ENCODE peak calls at places on chromosomes 16 and 17, in four cellular contexts. P is transverse colon, T is fibroblast of mammary gland, D is tibial nerve. Z is an unnamed sample.

GRCh38 chr17:30600830-30601494 is 123.8 kb downstream of the GOSR1 start:
- DNase-seq in P (peak; percentile 36), T (peak; percentile 18), D (no peak), Z (no peak)

GRCh38 chr16:23496826-23497542 is 13.3 kb downstream of the GGA2 start:
- DNase-seq in P (no peak), T (peak; percentile 77), D (no peak), Z (no peak)

GRCh38 chr17:36486204-36487194 is at the start of gene ZNHIT3:
- DNase-seq in P (peak; percentile 94), T (peak; percentile 94), D (peak; percentile 86), Z (peak; percentile 95)

GRCh38 chr17:64041912-64042311 is 21.5 kb upstream of the ICAM2 start:
- DNase-seq in P (no peak), T (no peak), D (no peak), Z (no peak)

GRCh38 chr17:29059281-29059680 is 16.3 kb downstream of the PIPOX start:
- DNase-seq in P (no peak), T (peak; percentile 48), D (no peak), Z (no peak)

GRCh38 chr17:36674278-36674650 is 72.9 kb downstream of the MRM1 start:
- DNase-seq in P (peak; percentile 20), T (no peak), D (no peak), Z (no peak)

GRCh38 chr17:36602924-36603384 is 1.6 kb downstream of the MRM1 start:
- DNase-seq in P (peak; percentile 68), T (peak; percentile 71), D (peak; percentile 28), Z (no peak)

GRCh38 chr16:86772671-86773338 is 194.5 kb downstream of the FOXL1 start:
- DNase-seq in P (no peak), T (peak; percentile 70), D (no peak), Z (no peak)

GRCh38 chr17:57363998-57364645 is 107.8 kb downstream of the MSI2 start:
- DNase-seq in P (no peak), T (no peak), D (no peak), Z (no peak)

GRCh38 chr16:28538733-28539596 is at the start of gene NUPR1:
- DNase-seq in P (peak; percentile 94), T (peak; percentile 99), D (peak; percentile 97), Z (peak; percentile 93)

GRCh38 chr17:80679816-80680215 is 135.2 kb downstream of the RPTOR start:
- DNase-seq in P (no peak), T (no peak), D (no peak), Z (no peak)

GRCh38 chr16:57764341-57765159 is 29.0 kb downstream of the KATNB1 start:
- DNase-seq in P (no peak), T (peak; percentile 90), D (no peak), Z (no peak)

GRCh38 chr16:78331749-78332148 is 232.3 kb downstream of the WWOX start:
- DNase-seq in P (no peak), T (no peak), D (no peak), Z (peak; percentile 42)

GRCh38 chr17:9859781-9860180 is 34.1 kb downstream of the GLP2R start:
- DNase-seq in P (no peak), T (no peak), D (no peak), Z (no peak)

GRCh38 chr17:9862949-9863348 is 37.2 kb downstream of the GLP2R start:
- DNase-seq in P (no peak), T (no peak), D (no peak), Z (no peak)

GRCh38 chr17:9865585-9865984 is 39.5 kb downstream of the RCVRN start:
- DNase-seq in P (no peak), T (peak; percentile 21), D (no peak), Z (no peak)

GRCh38 chr17:9860851-9861250 is 35.1 kb downstream of the GLP2R start:
- DNase-seq in P (no peak), T (no peak), D (no peak), Z (no peak)

GRCh38 chr17:9862191-9862590 is 36.5 kb downstream of the GLP2R start:
- DNase-seq in P (no peak), T (no peak), D (no peak), Z (no peak)
- TF ChIP-seq CTCF in P (no peak), T (no peak), D (no peak), Z (no peak)

GRCh38 chr17:48308591-48308990 is 121.4 kb downstream of the SKAP1 start:
- DNase-seq in P (no peak), T (no peak), D (no peak), Z (no peak)
- TF ChIP-seq CTCF in P (no peak), T (no peak), D (no peak), Z (no peak)

GRCh38 chr17:51487947-51488346 is 227.6 kb downstream of the UTP18 start:
- DNase-seq in P (no peak), T (no peak), D (no peak), Z (no peak)
- TF ChIP-seq CTCF in P (no peak), T (no peak), D (no peak), Z (peak; percentile 10)

GRCh38 chr16:49513040-49513439 is 139.4 kb downstream of the C16orf78 start:
- DNase-seq in P (no peak), T (peak; percentile 4), D (no peak), Z (no peak)
- TF ChIP-seq CTCF in P (no peak), T (no peak), D (no peak), Z (peak; percentile 44)

Z was measured in osteocyte.